ENCODE peak calls at places on chromosomes 2 and 18, in ten cellular contexts. A is foreskin keratinocyte, I is mesothelial cell of epicardium, Z is ascending aorta, V is hepatocyte, H is OCI-LY7, O is pancreas, Q is WTC11, Y is brain microvascular endothelial cell, D is fibroblast of the aortic adventitia. U is an unnamed sample.

GRCh38 chr18:8745355-8746014 is 40.1 kb downstream of the MTCL1 start:
- DNase-seq in A (no peak), I (no peak), Z (no peak), V (no peak), H (peak; percentile 83), O (no peak), Q (no peak), Y (no peak), D (no peak), U (no peak)

GRCh38 chr2:25421746-25422431 is 80.2 kb upstream of the DNMT3A start:
- DNase-seq in A (no peak), I (no peak), Z (no peak), V (peak; percentile 50), H (no peak), O (no peak), Q (no peak), Y (no peak), D (no peak), U (peak; percentile 49)

GRCh38 chr2:68709421-68709911 is 25.1 kb upstream of the ARHGAP25 start:
- DNase-seq in A (peak; percentile 40), I (no peak), Z (no peak), V (peak; percentile 68), H (peak; percentile 73), O (no peak), Q (no peak), Y (peak; percentile 24), D (peak; percentile 58), U (no peak)

GRCh38 chr2:20491739-20492531 is 45.1 kb downstream of the RHOB start:
- DNase-seq in A (no peak), I (no peak), Z (no peak), V (peak; percentile 66), H (no peak), O (no peak), Q (no peak), Y (no peak), D (no peak), U (no peak)

GRCh38 chr2:9497017-9497416 is 22.7 kb downstream of the IAH1 start:
- DNase-seq in A (peak; percentile 54), I (no peak), Z (no peak), V (peak; percentile 26), H (no peak), O (no peak), Q (no peak), Y (no peak), D (no peak), U (no peak)

GRCh38 chr18:45481846-45482245 is 133.4 kb upstream of the SLC14A2 start:
- DNase-seq in A (no peak), I (no peak), Z (no peak), V (no peak), H (no peak), O (no peak), Q (no peak), Y (no peak), D (peak; percentile 53), U (no peak)

GRCh38 chr18:72541871-72542690 is 2.1 kb downstream of the CBLN2 start:
- DNase-seq in A (peak; percentile 17), I (no peak), Z (no peak), V (peak; percentile 18), H (no peak), O (peak; percentile 53), Q (peak; percentile 60), Y (no peak), D (no peak), U (no peak)

GRCh38 chr2:168215813-168216212 is 31.6 kb downstream of the STK39 start:
- DNase-seq in A (no peak), I (no peak), Z (no peak), V (no peak), H (no peak), O (no peak), Q (no peak), Y (no peak), D (no peak), U (no peak)

GRCh38 chr2:225993430-225993829 is 593.9 kb downstream of the NYAP2 start:
- DNase-seq in A (peak; percentile 48), I (no peak), Z (no peak), V (no peak), H (no peak), O (no peak), Q (no peak), Y (peak; percentile 62), D (peak; percentile 71), U (no peak)

GRCh38 chr2:79139423-79139822 is 19.1 kb downstream of the REG1A start:
- DNase-seq in A (no peak), I (no peak), Z (no peak), V (no peak), H (no peak), O (no peak), Q (no peak), Y (no peak), D (no peak), U (no peak)

GRCh38 chr2:159034728-159035127 is 66.3 kb downstream of the TANC1 start:
- DNase-seq in A (no peak), I (no peak), Z (no peak), V (no peak), H (no peak), O (no peak), Q (no peak), Y (no peak), D (no peak), U (no peak)

GRCh38 chr2:159032156-159032555 is 63.7 kb downstream of the TANC1 start:
- DNase-seq in A (no peak), I (no peak), Z (no peak), V (no peak), H (no peak), O (no peak), Q (no peak), Y (no peak), D (no peak), U (no peak)

GRCh38 chr2:159030674-159031380 is 62.4 kb downstream of the TANC1 start:
- DNase-seq in A (peak; percentile 45), I (no peak), Z (no peak), V (peak; percentile 63), H (no peak), O (no peak), Q (no peak), Y (peak; percentile 66), D (peak; percentile 93), U (no peak)

GRCh38 chr2:159032580-159032979 is 64.1 kb downstream of the TANC1 start:
- DNase-seq in A (no peak), I (no peak), Z (no peak), V (no peak), H (no peak), O (no peak), Q (no peak), Y (no peak), D (no peak), U (no peak)

GRCh38 chr2:159035790-159036411 is 67.5 kb downstream of the TANC1 start:
- DNase-seq in A (peak; percentile 88), I (no peak), Z (no peak), V (peak; percentile 83), H (peak; percentile 2), O (no peak), Q (peak; percentile 54), Y (peak; percentile 41), D (peak; percentile 26), U (no peak)
- TF ChIP-seq CTCF in A (peak; percentile 92), I (no peak), Z (peak; percentile 14), V (peak; percentile 57), H (no peak), O (no peak), Q (no peak), Y (peak; percentile 61), D (no peak), U (no peak)

GRCh38 chr2:154846842-154847241 is 148.3 kb downstream of the KCNJ3 start:
- DNase-seq in A (no peak), I (no peak), Z (no peak), V (no peak), H (no peak), O (no peak), Q (no peak), Y (no peak), D (no peak), U (no peak)
- TF ChIP-seq CTCF in A (no peak), I (no peak), Z (no peak), V (no peak), H (no peak), O (no peak), Q (no peak), Y (no peak), D (no peak), U (no peak)

GRCh38 chr18:36031903-36032302 is 35.5 kb downstream of the RPRD1A start:
- DNase-seq in A (no peak), I (no peak), Z (no peak), V (no peak), H (no peak), O (no peak), Q (no peak), Y (no peak), D (no peak), U (no peak)

GRCh38 chr18:36038102-36038663 is 29.2 kb downstream of the RPRD1A start:
- DNase-seq in A (no peak), I (no peak), Z (no peak), V (no peak), H (no peak), O (no peak), Q (no peak), Y (no peak), D (no peak), U (no peak)

GRCh38 chr18:36034299-36034895 is 33.0 kb downstream of the RPRD1A start:
- DNase-seq in A (no peak), I (no peak), Z (no peak), V (no peak), H (no peak), O (no peak), Q (no peak), Y (no peak), D (no peak), U (no peak)

GRCh38 chr18:36031407-36031806 is 36.0 kb downstream of the RPRD1A start:
- DNase-seq in A (no peak), I (no peak), Z (no peak), V (no peak), H (peak; percentile 24), O (no peak), Q (no peak), Y (no peak), D (no peak), U (no peak)

DNA sequence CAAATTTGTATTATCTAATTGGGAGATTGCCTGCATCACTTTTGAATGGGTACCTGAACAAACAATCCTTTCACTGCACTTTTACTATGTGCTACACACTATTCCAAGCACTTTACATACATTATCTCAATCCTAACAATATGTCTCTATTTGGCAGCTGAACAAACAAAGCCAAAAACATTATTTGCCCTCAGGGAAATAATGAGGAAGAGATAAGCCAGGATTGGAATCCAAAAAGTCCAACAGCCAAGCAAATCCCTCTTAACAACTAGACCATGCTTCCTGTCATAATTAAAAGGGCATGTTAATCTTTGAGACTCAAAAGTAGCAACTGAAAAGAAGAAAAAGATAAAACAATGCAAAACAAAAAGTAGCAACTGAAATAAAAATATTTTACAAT is 32.1 kb downstream of the RPRD1A start:
- DNase-seq in A (no peak), I (no peak), Z (no peak), V (no peak), H (no peak), O (no peak), Q (no peak), Y (no peak), D (peak; percentile 33), U (no peak)
- TF ChIP-seq CTCF in A (no peak), I (no peak), Z (no peak), V (no peak), H (no peak), O (no peak), Q (no peak), Y (no peak), D (no peak), U (no peak)

DNA sequence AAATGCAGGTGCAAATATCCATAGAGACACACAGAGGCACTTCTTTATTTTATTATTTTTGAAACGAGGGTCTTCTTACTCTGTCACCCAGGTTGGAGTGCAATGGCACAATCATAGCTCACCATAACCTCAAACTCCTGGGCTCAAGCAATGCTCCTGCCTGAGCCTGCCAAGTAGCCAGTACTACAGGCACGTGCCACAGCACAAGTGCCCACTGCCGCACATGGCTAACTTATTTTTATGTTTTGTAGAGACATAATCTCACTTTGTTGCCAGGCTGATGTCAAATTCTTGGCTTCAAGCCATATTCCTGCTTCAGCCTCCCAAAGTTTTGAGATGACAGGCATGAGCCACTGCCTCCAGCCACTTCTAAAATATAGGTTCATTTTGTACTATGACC is 537.6 kb downstream of the THSD7B start:
- DNase-seq in A (no peak), I (no peak), Z (no peak), V (no peak), H (no peak), O (no peak), Q (no peak), Y (no peak), D (no peak), U (no peak)
- TF ChIP-seq CTCF in A (no peak), I (no peak), Z (no peak), V (no peak), H (no peak), O (no peak), Q (no peak), Y (no peak), D (no peak), U (no peak)